ENCODE peak calls at places on chromosomes 12 and 14, in five cellular contexts. P, M, B, T and N are unnamed samples.
A peak's percentile ranks its signal among the peaks of the same experiment; 100 is the strongest.

GRCh38 chr12:24595652-24596235 is 353.2 kb downstream of the BCAT1 start:
- DNase-seq in M (no peak), P (no peak), T (no peak), B (peak; percentile 18), N (no peak)

GRCh38 chr12:107761502-107761904 is 566 bp upstream of the PRDM4 start:
- DNase-seq in M (no peak), T (peak; percentile 49), P (no peak), B (no peak), N (peak; percentile 15)

GRCh38 chr14:65229431-65230286 is 127.3 kb upstream of the MAX start:
- DNase-seq in P (no peak), M (no peak), B (no peak), T (peak; percentile 68), N (peak; percentile 16)

GRCh38 chr14:93533864-93534263 is 103.1 kb downstream of the UNC79 start:
- DNase-seq in T (no peak), P (no peak), B (no peak), M (no peak), N (no peak)

GRCh38 chr14:50040401-50040775 is 76.0 kb downstream of the VCPKMT start:
- DNase-seq in M (peak; percentile 22), B (peak; percentile 82), P (peak; percentile 20), T (no peak), N (no peak)

GRCh38 chr12:2608608-2608945 is 186.2 kb upstream of the FKBP4 start:
- DNase-seq in B (no peak), T (no peak), P (no peak), M (no peak), N (no peak)

GRCh38 chr12:87253157-87253556 is 776.0 kb downstream of the C12orf50 start:
- DNase-seq in B (no peak), P (no peak), M (no peak), T (no peak), N (no peak)

GRCh38 chr12:89156862-89157262 is 195.4 kb downstream of the DUSP6 start:
- DNase-seq in B (no peak), P (no peak), T (no peak), M (no peak), N (no peak)

GRCh38 chr12:53389702-53390101 is 9.7 kb downstream of the SP1 start:
- DNase-seq in T (no peak), M (no peak), B (no peak), P (no peak), N (no peak)

GRCh38 chr14:101349108-101349507 is 212.2 kb upstream of the DIO3 start:
- DNase-seq in B (no peak), T (no peak), M (no peak), P (no peak), N (no peak)

GRCh38 chr12:4031703-4032291 is 158.6 kb upstream of the PARP11 start:
- DNase-seq in M (no peak), P (no peak), T (no peak), B (peak; percentile 64), N (no peak)

GRCh38 chr14:23829736-23830474 is 123.7 kb upstream of the DHRS4 start:
- DNase-seq in P (no peak), T (no peak), B (peak; percentile 93), M (no peak), N (no peak)

GRCh38 chr12:52964556-52965336 is 15.8 kb downstream of the KRT18 start:
- DNase-seq in B (no peak), M (no peak), P (no peak), T (peak; percentile 57), N (no peak)

GRCh38 chr14:23638414-23639047 is 2.4 kb downstream of the DHRS2 start:
- DNase-seq in B (no peak), P (no peak), T (no peak), M (no peak), N (no peak)

GRCh38 chr14:71123579-71124135 is 216.4 kb downstream of the PCNX1 start:
- DNase-seq in P (no peak), T (no peak), M (no peak), B (no peak), N (no peak)

GRCh38 chr12:4312251-4312650 is 8.8 kb upstream of the TIGAR start:
- DNase-seq in T (no peak), P (no peak), M (no peak), B (no peak), N (no peak)

GRCh38 chr12:84201976-84202375 is 710.6 kb downstream of the SLC6A15 start:
- DNase-seq in T (no peak), B (no peak), M (no peak), P (no peak), N (no peak)

GRCh38 chr12:105721915-105722314 is 391.4 kb downstream of the C12orf75 start:
- DNase-seq in T (no peak), M (no peak), B (no peak), P (no peak), N (no peak)

GRCh38 chr14:22465201-22465835 is 123.7 kb downstream of the DAD1 start:
- DNase-seq in P (no peak), B (no peak), M (no peak), T (no peak), N (no peak)

GRCh38 chr14:76639606-76640272 is 121.5 kb upstream of the VASH1 start:
- DNase-seq in T (no peak), M (no peak), P (no peak), B (no peak), N (no peak)

GRCh38 chr14:95286649-95287048 is 33.1 kb downstream of the CLMN start:
- DNase-seq in M (no peak), T (no peak), B (no peak), P (no peak), N (no peak)

GRCh38 chr12:64085996-64086395 is 136.1 kb downstream of the KICS2 start:
- DNase-seq in M (no peak), B (no peak), T (no peak), P (no peak), N (no peak)

GRCh38 chr12:93741741-93742085 is 64.5 kb downstream of the CRADD start:
- DNase-seq in T (peak; percentile 73), B (peak; percentile 72), P (no peak), M (no peak), N (peak; percentile 51)

GRCh38 chr12:56334490-56334793 is 642 bp upstream of the PAN2 start:
- DNase-seq in T (no peak), M (no peak), B (peak; percentile 24), P (no peak), N (no peak)

GRCh38 chr12:50201987-50202521 is 34.9 kb upstream of the CERS5 start:
- DNase-seq in T (no peak), M (no peak), B (peak; percentile 50), P (no peak), N (no peak)